ENCODE peak calls at places on chromosome 4, in six cellular contexts. Z is right lobe of liver, Y is cardiac muscle cell, K is body of pancreas, N is ovary, E is heart left ventricle. R is an unnamed sample. For H3K4me1, the result is how much of the 10 kb centered on the place peaks cover.

GRCh38 chr4:15182600-15183222 is 180.4 kb downstream of the CPEB2 start:
- DNase-seq in K (no peak), Z (no peak), N (no peak), E (no peak), Y (no peak), R (no peak)

GRCh38 chr4:186725422-186726149 is 1.9 kb upstream of the FAT1 start:
- DNase-seq in K (peak), N (peak), E (peak), Z (peak), Y (peak), R (peak)

GRCh38 chr4:92234393-92235176 is 69.2 kb upstream of the GRID2 start:
- DNase-seq in N (no peak), K (no peak), Y (no peak), Z (no peak), E (no peak), R (no peak)

GRCh38 chr4:156638332-156638731 is 333.3 kb downstream of the PDGFC start:
- DNase-seq in K (no peak), Y (no peak), N (no peak), Z (no peak), E (no peak), R (no peak)

GRCh38 chr4:29066856-29067255 is 1653.3 kb upstream of the PCDH7 start:
- DNase-seq in Y (no peak), K (no peak), Z (no peak), N (no peak), E (no peak), R (no peak)

GRCh38 chr4:5785806-5786680 is 75.0 kb downstream of the EVC start:
- DNase-seq in E (no peak), N (no peak), Y (no peak), Z (no peak), K (peak), R (no peak)

GRCh38 chr4:90951037-90951436 is 823.8 kb downstream of the CCSER1 start:
- DNase-seq in N (no peak), Z (no peak), Y (no peak), K (peak), E (no peak), R (no peak)

GRCh38 chr4:74230902-74231499 is 73.1 kb downstream of the MTHFD2L start:
- DNase-seq in N (no peak), E (peak), Y (no peak), Z (no peak), K (peak), R (peak)

GRCh38 chr4:151781026-151781425 is 20.2 kb upstream of the GATB start:
- DNase-seq in Y (no peak), N (no peak), E (peak), Z (no peak), K (no peak), R (no peak)

GRCh38 chr4:108762559-108763225 is at the start of gene ETNPPL:
- DNase-seq in Y (peak), Z (peak), K (peak), N (no peak), E (peak), R (peak)

GRCh38 chr4:54929459-54929858 is 195.9 kb downstream of the KDR start:
- DNase-seq in N (no peak), Y (no peak), E (peak), Z (no peak), K (no peak), R (no peak)

GRCh38 chr4:3122081-3122563 is 47.6 kb downstream of the HTT start:
- DNase-seq in K (no peak), Z (no peak), E (no peak), Y (no peak), N (no peak), R (no peak)

GRCh38 chr4:1720163-1720983 is 750 bp downstream of the TMEM129 start:
- DNase-seq in Y (peak), K (peak), Z (peak), N (peak), E (peak), R (peak)

GRCh38 chr4:8290701-8290970 is 21.1 kb downstream of the HTRA3 start:
- DNase-seq in N (peak), Y (no peak), Z (no peak), K (no peak), E (peak), R (peak)

GRCh38 chr4:165928601-165929000 is 55.6 kb downstream of the TLL1 start:
- DNase-seq in Y (no peak), E (no peak), N (no peak), Z (no peak), K (no peak), R (no peak)

GRCh38 chr4:169128902-169129301 is 118.8 kb upstream of the CBR4 start:
- DNase-seq in E (no peak), N (no peak), K (no peak), Y (no peak), Z (peak), R (no peak)

DNA sequence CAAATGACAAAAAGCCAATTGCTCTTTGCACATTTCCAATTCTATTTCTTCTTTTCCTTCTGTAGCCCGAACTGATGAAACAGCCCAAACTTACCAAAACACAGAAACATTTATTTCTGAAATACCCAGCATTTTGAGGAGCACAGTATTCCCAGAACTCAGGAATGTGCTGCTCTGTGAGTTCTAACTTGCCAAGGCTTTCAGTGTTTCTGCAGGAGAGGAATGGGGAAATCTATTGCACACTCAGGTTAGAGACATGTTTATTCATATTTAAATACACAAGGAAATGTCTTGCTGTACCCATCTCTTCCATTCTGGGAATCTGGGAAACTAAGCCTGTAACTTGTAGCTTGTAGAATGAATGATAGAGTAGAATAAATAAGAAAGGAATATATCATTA is 10.7 kb downstream of the TMPRSS11D start:
- DNase-seq in E (no peak), N (no peak), K (no peak), Y (no peak), Z (no peak), R (no peak)
- H3K4me1 ChIP-seq in E (under half), N (under half), K (under half), Y (under half), Z (under half), R (under half)

GRCh38 chr4:110091426-110091825 is 107.0 kb downstream of the ELOVL6 start:
- DNase-seq in K (no peak), E (no peak), Z (no peak), Y (no peak), N (no peak), R (no peak)
- H3K4me1 ChIP-seq in K (under half), E (under half), Z (under half), Y (under half), N (under half), R (under half)

GRCh38 chr4:89171176-89171575 is 59.8 kb downstream of the TIGD2 start:
- DNase-seq in E (no peak), Y (no peak), N (no peak), Z (no peak), K (no peak), R (no peak)

GRCh38 chr4:89172865-89173264 is 61.5 kb downstream of the TIGD2 start:
- DNase-seq in Z (no peak), Y (no peak), E (no peak), N (no peak), K (no peak), R (no peak)

GRCh38 chr4:89174784-89175183 is 63.5 kb downstream of the TIGD2 start:
- DNase-seq in K (no peak), N (no peak), Y (no peak), E (no peak), Z (no peak), R (no peak)

GRCh38 chr4:89175611-89176010 is 64.3 kb downstream of the TIGD2 start:
- DNase-seq in Y (no peak), N (no peak), Z (no peak), K (peak), E (no peak), R (no peak)

GRCh38 chr4:89173336-89174090 is 62.2 kb downstream of the TIGD2 start:
- DNase-seq in Y (peak), E (no peak), N (no peak), K (no peak), Z (no peak), R (peak)
- H3K4me1 ChIP-seq in Y (under half), E (under half), N (under half), K (under half), Z (under half), R (under half)

GRCh38 chr4:184806711-184807110 is 19.1 kb downstream of the ACSL1 start:
- DNase-seq in Y (no peak), Z (no peak), K (no peak), N (no peak), E (no peak), R (no peak)

GRCh38 chr4:184807261-184807660 is 18.5 kb downstream of the ACSL1 start:
- DNase-seq in K (no peak), Z (no peak), Y (no peak), N (no peak), E (no peak), R (no peak)

GRCh38 chr4:184806246-184806550 is 19.6 kb downstream of the ACSL1 start:
- DNase-seq in Z (no peak), K (no peak), N (no peak), Y (no peak), E (no peak), R (no peak)

GRCh38 chr4:184808719-184809062 is 17.1 kb downstream of the ACSL1 start:
- DNase-seq in Y (peak), E (no peak), K (no peak), N (no peak), Z (no peak), R (no peak)

GRCh38 chr4:184807797-184808718 is 17.7 kb downstream of the ACSL1 start:
- DNase-seq in K (no peak), Z (no peak), E (peak), Y (peak), N (no peak), R (no peak)
- H3K4me1 ChIP-seq in K (half or more), Z (half or more), E (under half), Y (under half), N (under half), R (half or more)

GRCh38 chr4:76984127-76984526 is 34.6 kb downstream of the SEPTIN11 start:
- DNase-seq in K (no peak), Z (no peak), E (no peak), N (no peak), Y (no peak), R (no peak)
- H3K4me1 ChIP-seq in K (half or more), Z (under half), E (under half), N (under half), Y (under half), R (under half)

R was measured in left lung.